ENCODE peak calls at places on chromosomes 16 and 17, in seven cellular contexts. Z is NB4, U is right lobe of liver, L is endothelial cell, E is GM23338, W is mucosa of descending colon, K is A549. Q is an unnamed sample.

GRCh38 chr17:76593338-76593737 is 7.7 kb upstream of the ST6GALNAC2 start:
- DNase-seq in Z (no peak), U (no peak), L (no peak), E (peak; percentile 40), W (no peak), K (no peak), Q (no peak)

GRCh38 chr17:10089221-10089799 is 109.1 kb downstream of the GAS7 start:
- DNase-seq in Z (no peak), U (no peak), L (no peak), E (no peak), W (no peak), K (no peak), Q (no peak)

GRCh38 chr17:82228278-82228841 is 482 bp upstream of the SLC16A3 start:
- DNase-seq in Z (peak; percentile 90), U (no peak), L (peak; percentile 50), E (peak; percentile 72), W (peak; percentile 79), K (no peak), Q (peak; percentile 32)

GRCh38 chr16:87461466-87461975 is 31.3 kb downstream of the ZCCHC14 start:
- DNase-seq in Z (no peak), U (peak; percentile 92), L (peak; percentile 76), E (peak; percentile 99), W (peak; percentile 95), K (peak; percentile 94), Q (peak; percentile 75)

GRCh38 chr17:50949128-50950001 is 83.2 kb upstream of the TOB1 start:
- DNase-seq in Z (no peak), U (no peak), L (no peak), E (no peak), W (no peak), K (no peak), Q (no peak)

GRCh38 chr16:59748531-59748930 is 1014.4 kb upstream of the GOT2 start:
- DNase-seq in Z (no peak), U (no peak), L (no peak), E (peak; percentile 34), W (no peak), K (no peak), Q (no peak)

GRCh38 chr17:10125761-10126553 is 72.4 kb downstream of the GAS7 start:
- DNase-seq in Z (no peak), U (no peak), L (no peak), E (no peak), W (no peak), K (no peak), Q (no peak)

GRCh38 chr16:17965131-17965530 is 371.4 kb downstream of the NPIPA8 start:
- DNase-seq in Z (no peak), U (no peak), L (no peak), E (no peak), W (no peak), K (no peak), Q (no peak)

GRCh38 chr16:55372792-55373488 is 48.9 kb downstream of the IRX6 start:
- DNase-seq in Z (no peak), U (no peak), L (no peak), E (no peak), W (no peak), K (no peak), Q (no peak)

GRCh38 chr17:78892520-78892919 is 10.5 kb downstream of the CEP295NL start:
- DNase-seq in Z (peak; percentile 59), U (no peak), L (no peak), E (no peak), W (no peak), K (no peak), Q (no peak)

GRCh38 chr17:8124350-8125195 is 667 bp upstream of the HES7 start:
- DNase-seq in Z (peak; percentile 9), U (no peak), L (no peak), E (no peak), W (peak; percentile 27), K (no peak), Q (peak; percentile 38)

GRCh38 chr17:38322897-38323296 is 20.9 kb downstream of the GPR179 start:
- DNase-seq in Z (no peak), U (no peak), L (no peak), E (no peak), W (no peak), K (no peak), Q (no peak)

GRCh38 chr16:35221482-35222185 is 1762.2 kb downstream of the TP53TG3F start:
- DNase-seq in Z (no peak), U (peak; percentile 35), L (no peak), E (no peak), W (no peak), K (no peak), Q (no peak)

GRCh38 chr17:55237826-55238196 is 26.9 kb upstream of the HLF start:
- DNase-seq in Z (no peak), U (no peak), L (no peak), E (no peak), W (no peak), K (no peak), Q (no peak)

GRCh38 chr16:74603848-74604247 is 3.1 kb downstream of the GLG1 start:
- DNase-seq in Z (no peak), U (no peak), L (no peak), E (no peak), W (no peak), K (no peak), Q (no peak)

GRCh38 chr17:27233783-27234182 is 60.1 kb upstream of the WSB1 start:
- DNase-seq in Z (no peak), U (no peak), L (no peak), E (no peak), W (no peak), K (no peak), Q (no peak)

GRCh38 chr17:15883617-15884111 is 61.3 kb upstream of the ADORA2B start:
- DNase-seq in Z (peak; percentile 91), U (no peak), L (no peak), E (no peak), W (no peak), K (no peak), Q (no peak)

GRCh38 chr17:41549596-41550039 is 21.5 kb upstream of the KRT19 start:
- DNase-seq in Z (no peak), U (no peak), L (no peak), E (no peak), W (peak; percentile 69), K (no peak), Q (peak; percentile 69)

GRCh38 chr17:40139566-40140058 is 725 bp upstream of the CASC3 start:
- DNase-seq in Z (no peak), U (no peak), L (peak; percentile 5), E (no peak), W (peak; percentile 45), K (no peak), Q (peak; percentile 19)

GRCh38 chr17:61310611-61311010 is 89.0 kb upstream of the TBX2 start:
- DNase-seq in Z (no peak), U (no peak), L (no peak), E (no peak), W (no peak), K (no peak), Q (no peak)

GRCh38 chr17:21549107-21549687 is 143.1 kb upstream of the KCNJ18 start:
- DNase-seq in Z (no peak), U (no peak), L (no peak), E (no peak), W (no peak), K (no peak), Q (no peak)

GRCh38 chr16:31698901-31699300 is 171.2 kb downstream of the AHSP start:
- DNase-seq in Z (no peak), U (no peak), L (no peak), E (no peak), W (no peak), K (no peak), Q (no peak)

GRCh38 chr17:652310-652709 is 62.3 kb downstream of the VPS53 start:
- DNase-seq in Z (no peak), U (no peak), L (no peak), E (no peak), W (peak; percentile 12), K (no peak), Q (no peak)

GRCh38 chr16:64579712-64580111 is 542.2 kb downstream of the CDH11 start:
- DNase-seq in Z (no peak), U (no peak), L (no peak), E (no peak), W (no peak), K (no peak), Q (no peak)

GRCh38 chr17:40695874-40696472 is 7.6 kb downstream of the KRT24 start:
- DNase-seq in Z (no peak), U (no peak), L (no peak), E (no peak), W (no peak), K (no peak), Q (no peak)

GRCh38 chr17:19664821-19665181 is 16.2 kb downstream of the ALDH3A2 start:
- DNase-seq in Z (no peak), U (no peak), L (no peak), E (no peak), W (no peak), K (no peak), Q (no peak)

GRCh38 chr16:23081675-23082119 is 67.6 kb downstream of the USP31 start:
- DNase-seq in Z (no peak), U (no peak), L (no peak), E (no peak), W (no peak), K (peak; percentile 23), Q (no peak)
- TF ChIP-seq CTCF in Z (no peak), U (no peak), L (no peak), E (no peak), W (no peak), K (peak; percentile 25), Q (no peak)

GRCh38 chr16:85718682-85719081 is 29.9 kb upstream of the GINS2 start:
- DNase-seq in Z (no peak), U (no peak), L (peak; percentile 56), E (peak; percentile 76), W (peak; percentile 53), K (peak; percentile 70), Q (peak; percentile 55)
- TF ChIP-seq CTCF in Z (no peak), U (peak; percentile 38), L (peak; percentile 75), E (peak; percentile 87), W (peak; percentile 36), K (peak; percentile 57), Q (peak; percentile 55)

GRCh38 chr17:17355426-17355825 is 52.3 kb downstream of the NT5M start:
- DNase-seq in Z (no peak), U (no peak), L (no peak), E (no peak), W (no peak), K (no peak), Q (no peak)

GRCh38 chr17:17356149-17356930 is 53.2 kb downstream of the NT5M start:
- DNase-seq in Z (peak; percentile 89), U (peak; percentile 77), L (peak; percentile 76), E (peak; percentile 92), W (peak; percentile 84), K (peak; percentile 96), Q (peak; percentile 81)

GRCh38 chr17:17353625-17354484 is 50.7 kb downstream of the NT5M start:
- DNase-seq in Z (no peak), U (peak; percentile 45), L (no peak), E (no peak), W (no peak), K (no peak), Q (no peak)

GRCh38 chr17:17352836-17353624 is 49.9 kb downstream of the NT5M start:
- DNase-seq in Z (no peak), U (no peak), L (no peak), E (no peak), W (no peak), K (no peak), Q (no peak)

GRCh38 chr17:17354560-17355357 is 51.6 kb downstream of the NT5M start:
- DNase-seq in Z (peak; percentile 87), U (peak; percentile 75), L (peak; percentile 79), E (peak; percentile 92), W (peak; percentile 77), K (peak; percentile 93), Q (peak; percentile 85)
- TF ChIP-seq CTCF in Z (peak; percentile 91), U (peak; percentile 96), L (peak; percentile 94), E (peak; percentile 93), W (peak; percentile 71), K (peak; percentile 96), Q (peak; percentile 94)

GRCh38 chr17:47295874-47296255 is 27.9 kb upstream of the EFCAB13 start:
- DNase-seq in Z (no peak), U (no peak), L (no peak), E (no peak), W (no peak), K (no peak), Q (no peak)
- TF ChIP-seq CTCF in Z (no peak), U (no peak), L (no peak), E (no peak), W (no peak), K (no peak), Q (no peak)

Q was measured in nephron progenitor cell.